ENCODE peak calls at places on chromosomes 1 and 21, in five cellular contexts. E is activated naive CD8-positive, alpha-beta T cell treated with anti-CD3 and anti-CD28 coated beads, Interleukin-2, amount 10 ng/mL, durations not matched to agents 7 days and 5 days; Q is astrocyte; O is left ventricle myocardium inferior; L is A673. K is an unnamed sample.

GRCh38 chr1:150578278-150579109 is 916 bp downstream of the MCL1 start:
- DNase-seq in E (peak), Q (peak), O (peak), L (peak), K (peak)

GRCh38 chr1:81660286-81660685 is 140.4 kb upstream of the ADGRL2 start:
- DNase-seq in E (no peak), Q (no peak), O (no peak), L (no peak), K (no peak)

GRCh38 chr1:44235794-44236193 is 22.5 kb downstream of the DMAP1 start:
- DNase-seq in E (no peak), Q (no peak), O (no peak), L (no peak), K (no peak)

GRCh38 chr1:224106568-224107281 is 7.2 kb upstream of the FBXO28 start:
- DNase-seq in E (peak), Q (peak), O (no peak), L (peak), K (no peak)

GRCh38 chr1:52911541-52911940 is 10.0 kb downstream of the ECHDC2 start:
- DNase-seq in E (no peak), Q (no peak), O (no peak), L (no peak), K (no peak)

GRCh38 chr1:31055501-31055900 is 10.0 kb downstream of the PUM1 start:
- DNase-seq in E (no peak), Q (no peak), O (no peak), L (no peak), K (no peak)

GRCh38 chr1:53551428-53551995 is 92.3 kb downstream of the DMRTB1 start:
- DNase-seq in E (peak), Q (no peak), O (peak), L (no peak), K (peak)

GRCh38 chr1:56120021-56120420 is 459.3 kb downstream of the PLPP3 start:
- DNase-seq in E (no peak), Q (no peak), O (no peak), L (no peak), K (no peak)

GRCh38 chr1:22636369-22636768 is at the start of gene C1QA:
- DNase-seq in E (no peak), Q (no peak), O (peak), L (no peak), K (peak)

GRCh38 chr1:234963180-234963903 is 165.3 kb downstream of the TOMM20 start:
- DNase-seq in E (peak), Q (peak), O (peak), L (no peak), K (peak)

GRCh38 chr1:157773723-157774350 is 3.1 kb downstream of the FCRL2 start:
- DNase-seq in E (no peak), Q (no peak), O (no peak), L (peak), K (no peak)

GRCh38 chr1:33905241-33905640 is 41.4 kb downstream of the HMGB4 start:
- DNase-seq in E (no peak), Q (no peak), O (no peak), L (no peak), K (no peak)

GRCh38 chr1:916173-917075 is 7.3 kb upstream of the SAMD11 start:
- DNase-seq in E (no peak), Q (no peak), O (peak), L (peak), K (peak)

GRCh38 chr1:215905493-215906095 is 338.5 kb downstream of the KCTD3 start:
- DNase-seq in E (no peak), Q (no peak), O (no peak), L (no peak), K (no peak)

GRCh38 chr1:87084247-87084836 is 169.9 kb downstream of the HS2ST1 start:
- DNase-seq in E (no peak), Q (peak), O (no peak), L (peak), K (no peak)

GRCh38 chr1:63063367-63063766 is 259.0 kb upstream of the FOXD3 start:
- DNase-seq in E (no peak), Q (no peak), O (no peak), L (peak), K (no peak)

GRCh38 chr1:201732351-201732750 is 96.6 kb upstream of the IPO9 start:
- DNase-seq in E (no peak), Q (peak), O (no peak), L (no peak), K (no peak)

GRCh38 chr21:37758997-37759396 is 157.3 kb downstream of the KCNJ6 start:
- DNase-seq in E (no peak), Q (peak), O (no peak), L (no peak), K (no peak)

GRCh38 chr21:43740497-43741156 is 21.7 kb downstream of the PDXK start:
- DNase-seq in E (no peak), Q (peak), O (no peak), L (peak), K (no peak)

GRCh38 chr1:156625436-156626078 is 6.3 kb downstream of the HAPLN2 start:
- DNase-seq in E (peak), Q (no peak), O (peak), L (peak), K (peak)

GRCh38 chr1:204263240-204263848 is 49.6 kb upstream of the GOLT1A start:
- DNase-seq in E (no peak), Q (peak), O (no peak), L (no peak), K (no peak)

GRCh38 chr21:39048064-39048463 is 135.2 kb downstream of the PSMG1 start:
- DNase-seq in E (no peak), Q (peak), O (no peak), L (peak), K (no peak)